ENCODE peak calls at places on chromosomes 11 and 22, in four cellular contexts. One of them, this sample, is unnamed.

GRCh38 chr11:96187779-96188624 is 155.0 kb downstream of the MAML2 start:
- DNase-seq in transverse colon: no peak
- DNase-seq in ovary: peak; percentile 30
- DNase-seq in body of pancreas: no peak
- DNase-seq in this sample: no peak

GRCh38 chr22:27737521-27737920 is 64.0 kb downstream of the MN1 start:
- DNase-seq in transverse colon: no peak
- DNase-seq in ovary: no peak
- DNase-seq in body of pancreas: no peak
- DNase-seq in this sample: no peak

GRCh38 chr22:22060200-22061084 is 77.9 kb upstream of the TOP3B start:
- DNase-seq in transverse colon: peak; percentile 44
- DNase-seq in ovary: peak; percentile 36
- DNase-seq in body of pancreas: peak; percentile 52
- DNase-seq in this sample: peak; percentile 18

GRCh38 chr11:37512156-37512780 is 914.2 kb upstream of the RAG2 start:
- DNase-seq in transverse colon: no peak
- DNase-seq in ovary: no peak
- DNase-seq in body of pancreas: no peak
- DNase-seq in this sample: no peak

GRCh38 chr11:66854729-66855211 is 2.1 kb upstream of the LRFN4 start:
- DNase-seq in transverse colon: no peak
- DNase-seq in ovary: no peak
- DNase-seq in body of pancreas: no peak
- DNase-seq in this sample: no peak

GRCh38 chr22:41540006-41540315 is 4.3 kb downstream of the POLR3H start:
- DNase-seq in transverse colon: no peak
- DNase-seq in ovary: no peak
- DNase-seq in body of pancreas: no peak
- DNase-seq in this sample: no peak

GRCh38 chr11:62020661-62021060 is 53.2 kb upstream of the FTH1 start:
- DNase-seq in transverse colon: no peak
- DNase-seq in ovary: no peak
- DNase-seq in body of pancreas: no peak
- DNase-seq in this sample: no peak

GRCh38 chr11:119403021-119403420 is 20.0 kb downstream of the THY1 start:
- DNase-seq in transverse colon: no peak
- DNase-seq in ovary: no peak
- DNase-seq in body of pancreas: no peak
- DNase-seq in this sample: no peak

GRCh38 chr22:46517255-46517761 is 20.1 kb downstream of the CELSR1 start:
- DNase-seq in transverse colon: no peak
- DNase-seq in ovary: peak; percentile 29
- DNase-seq in body of pancreas: no peak
- DNase-seq in this sample: peak; percentile 26

DNA sequence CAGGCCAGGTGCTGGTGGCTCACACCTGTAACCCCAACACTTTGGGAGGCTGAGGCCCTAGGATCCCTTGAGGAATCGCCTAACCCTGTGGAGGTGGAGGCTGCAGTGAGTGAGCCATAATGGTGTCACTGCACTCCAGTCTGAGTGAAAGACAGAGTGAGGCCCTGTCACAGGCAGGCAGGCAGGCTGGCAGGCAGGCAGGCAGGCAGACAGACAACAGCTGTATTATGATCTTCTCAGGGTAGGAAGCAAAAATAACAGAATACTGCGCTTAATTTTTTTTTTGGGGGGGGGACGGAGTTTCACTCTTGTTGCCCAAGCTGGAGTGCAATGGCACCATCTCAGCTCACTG is 3901.6 kb upstream of the OR11H1 start:
- DNase-seq in transverse colon: no peak
- DNase-seq in ovary: no peak
- DNase-seq in body of pancreas: no peak
- DNase-seq in this sample: no peak
- H3K9me3 ChIP-seq in transverse colon: peaks cover 74% of the 10 kb centered on the region
- H3K9me3 ChIP-seq in ovary: no peaks in the 10 kb centered on the region
- H3K9me3 ChIP-seq in body of pancreas: peaks cover 38% of the 10 kb centered on the region
- H3K9me3 ChIP-seq in this sample: no peaks in the 10 kb centered on the region

DNA sequence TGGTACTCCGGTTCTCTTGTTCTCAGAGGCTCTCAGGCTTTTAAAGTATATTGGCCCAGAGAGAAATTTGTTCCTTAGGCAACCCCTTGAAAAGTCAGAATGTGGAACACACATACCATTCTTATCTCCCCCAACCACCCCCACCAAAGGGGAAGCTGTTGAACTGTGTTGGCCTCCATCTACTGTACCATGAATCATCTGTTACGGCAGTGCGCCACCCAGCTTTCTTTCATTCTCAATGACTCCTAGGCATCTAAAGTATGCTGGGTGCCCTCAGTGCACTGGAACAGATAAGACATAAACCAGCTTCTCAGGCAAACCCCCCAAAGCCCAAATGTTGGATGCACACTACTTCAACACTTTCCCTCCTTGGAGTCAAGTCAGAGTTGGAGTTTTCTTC is 696.2 kb upstream of the TENM4 start:
- DNase-seq in transverse colon: no peak
- DNase-seq in ovary: no peak
- DNase-seq in body of pancreas: no peak
- DNase-seq in this sample: peak; percentile 8
- TF ChIP-seq POLR2A in transverse colon: no peak
- TF ChIP-seq POLR2A in ovary: no peak
- TF ChIP-seq POLR2A in body of pancreas: no peak
- TF ChIP-seq POLR2A in this sample: no peak

GRCh38 chr22:35835998-35836691 is 118.5 kb downstream of the APOL5 start:
- DNase-seq in transverse colon: peak; percentile 38
- DNase-seq in ovary: peak; percentile 55
- DNase-seq in body of pancreas: peak; percentile 58
- DNase-seq in this sample: peak; percentile 62
- H3K4me1 ChIP-seq in transverse colon: peaks cover 69% of the 10 kb centered on the region
- H3K4me1 ChIP-seq in ovary: peaks cover 10% of the 10 kb centered on the region
- H3K4me1 ChIP-seq in body of pancreas: peaks cover 38% of the 10 kb centered on the region
- H3K4me1 ChIP-seq in this sample: peaks cover 49% of the 10 kb centered on the region

DNA sequence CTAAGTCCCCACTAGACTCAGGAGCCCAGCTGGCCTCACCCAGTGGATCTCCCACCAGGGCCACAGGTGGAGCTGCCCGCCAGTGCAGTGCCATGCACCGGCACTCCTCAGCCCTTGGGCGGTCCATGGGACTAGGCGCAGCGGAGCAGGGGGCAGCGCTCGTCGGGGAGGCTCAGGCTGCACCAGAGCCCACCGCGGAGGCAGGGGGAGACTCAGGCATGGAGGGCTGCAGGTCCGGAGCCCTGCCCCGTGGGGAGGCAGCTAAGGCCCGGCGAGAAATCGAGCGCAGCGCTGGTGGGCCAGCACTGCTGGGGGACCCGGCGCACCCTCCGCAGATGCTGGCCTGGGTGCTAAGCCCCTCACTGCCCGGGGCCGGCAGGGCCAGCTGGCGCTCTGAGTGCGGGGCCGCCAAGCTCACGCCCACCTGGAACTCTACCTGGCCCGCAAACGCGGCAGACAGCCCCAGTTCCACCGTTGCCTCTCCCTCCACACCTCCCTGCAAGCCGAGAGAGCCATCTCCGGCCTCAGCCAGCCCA is 1275.2 kb upstream of the CNTN5 start:
- DNase-seq in transverse colon: no peak
- DNase-seq in ovary: no peak
- DNase-seq in body of pancreas: no peak
- DNase-seq in this sample: no peak
- H3K9me3 ChIP-seq in transverse colon: no peaks in the 10 kb centered on the region
- H3K9me3 ChIP-seq in ovary: no peaks in the 10 kb centered on the region
- H3K9me3 ChIP-seq in body of pancreas: no peaks in the 10 kb centered on the region
- H3K9me3 ChIP-seq in this sample: no peaks in the 10 kb centered on the region

This sample was measured in thyroid gland.